ENCODE peak calls at places on chromosomes 16 and 17, in six cellular contexts. J, A, M, S, I and G are unnamed samples.

GRCh38 chr17:8436169-8436932 is 667 bp downstream of the NDEL1 start:
- DNase-seq in I (peak), A (peak), J (peak), M (peak), S (peak), G (peak)

GRCh38 chr17:74888440-74888839 is 5.0 kb downstream of the FADS6 start:
- DNase-seq in M (no peak), J (no peak), I (no peak), A (no peak), S (no peak), G (no peak)

GRCh38 chr17:34397265-34397664 is 34.2 kb upstream of the CCL1 start:
- DNase-seq in I (no peak), M (no peak), S (no peak), A (no peak), J (no peak), G (no peak)

GRCh38 chr17:57357392-57357784 is 101.1 kb downstream of the MSI2 start:
- DNase-seq in J (peak), I (no peak), A (no peak), S (no peak), M (peak), G (no peak)

GRCh38 chr17:11803226-11803625 is 194.0 kb downstream of the ZNF18 start:
- DNase-seq in M (no peak), I (no peak), A (no peak), S (no peak), J (no peak), G (no peak)

GRCh38 chr17:43367588-43368242 is 31.1 kb upstream of the ARL4D start:
- DNase-seq in A (peak), I (no peak), S (peak), M (no peak), J (peak), G (no peak)

GRCh38 chr17:12973496-12974318 is 44.1 kb downstream of the ELAC2 start:
- DNase-seq in J (no peak), S (peak), M (no peak), I (peak), A (no peak), G (no peak)

GRCh38 chr16:4319454-4319853 is 3.6 kb downstream of the GLIS2 start:
- DNase-seq in A (no peak), S (peak), I (no peak), J (no peak), M (no peak), G (no peak)

GRCh38 chr16:8863594-8864424 is 5.0 kb downstream of the CARHSP1 start:
- DNase-seq in M (no peak), A (peak), S (no peak), J (no peak), I (peak), G (no peak)

GRCh38 chr16:58709338-58709737 is 24.8 kb upstream of the SLC38A7 start:
- DNase-seq in M (no peak), J (no peak), A (no peak), S (no peak), I (no peak), G (no peak)

GRCh38 chr17:44361292-44362055 is 2.2 kb downstream of the FAM171A2 start:
- DNase-seq in M (no peak), S (no peak), A (no peak), I (no peak), J (no peak), G (no peak)

GRCh38 chr16:7394936-7395335 is 62.3 kb downstream of the RBFOX1 start:
- DNase-seq in J (no peak), S (no peak), A (no peak), M (no peak), I (no peak), G (no peak)

GRCh38 chr17:1043601-1044251 is 46.8 kb downstream of the TIMM22 start:
- DNase-seq in J (no peak), S (peak), M (no peak), I (peak), A (no peak), G (no peak)

GRCh38 chr16:56895813-56896212 is 30.8 kb downstream of the SLC12A3 start:
- DNase-seq in J (no peak), S (no peak), M (no peak), I (no peak), A (no peak), G (no peak)

GRCh38 chr17:66675991-66676371 is 158.9 kb upstream of the CACNG5 start:
- DNase-seq in M (peak), I (no peak), A (no peak), J (peak), S (no peak), G (no peak)

GRCh38 chr16:12096828-12097522 is 120.4 kb downstream of the SNX29 start:
- DNase-seq in M (no peak), J (no peak), S (no peak), A (no peak), I (no peak), G (no peak)

GRCh38 chr16:2716101-2716885 is 3.7 kb downstream of the PRSS27 start:
- DNase-seq in A (no peak), M (no peak), S (no peak), I (no peak), J (no peak), G (no peak)

GRCh38 chr17:35132816-35133550 is 9.1 kb downstream of the NLE1 start:
- DNase-seq in A (no peak), I (no peak), J (no peak), S (no peak), M (no peak), G (no peak)

GRCh38 chr17:19538095-19539039 is 4.7 kb downstream of the SLC47A1 start:
- DNase-seq in I (no peak), M (peak), A (no peak), J (no peak), S (no peak), G (peak)

GRCh38 chr17:80795737-80796136 is 195.9 kb upstream of the CHMP6 start:
- DNase-seq in A (no peak), S (no peak), I (no peak), J (no peak), M (peak), G (no peak)

GRCh38 chr16:46519063-46519462 is 102.1 kb downstream of the SHCBP1 start:
- DNase-seq in S (no peak), J (no peak), M (no peak), I (no peak), A (no peak), G (no peak)

GRCh38 chr17:57330587-57330986 is 74.3 kb downstream of the MSI2 start:
- DNase-seq in I (no peak), J (no peak), A (no peak), S (no peak), M (no peak), G (no peak)

GRCh38 chr16:89200124-89200849 is at the start of gene SLC22A31:
- DNase-seq in J (no peak), M (peak), S (no peak), A (no peak), I (peak), G (peak)

GRCh38 chr16:65229191-65229662 is 107.4 kb upstream of the CDH11 start:
- DNase-seq in I (no peak), A (no peak), M (no peak), J (no peak), S (peak), G (no peak)

GRCh38 chr16:52558448-52558847 is 11.5 kb upstream of the TOX3 start:
- DNase-seq in M (no peak), I (no peak), S (no peak), A (no peak), J (no peak), G (no peak)

GRCh38 chr16:89711601-89712475 is 8.9 kb downstream of the VPS9D1 start:
- DNase-seq in J (peak), I (peak), S (peak), M (peak), A (peak), G (no peak)

GRCh38 chr16:89489040-89489721 is 1.2 kb downstream of the ANKRD11 start:
- DNase-seq in J (peak), S (peak), A (peak), I (peak), M (peak), G (peak)

GRCh38 chr16:60608971-60609370 is 1427.3 kb downstream of the CDH8 start:
- DNase-seq in M (no peak), A (no peak), S (no peak), J (peak), I (no peak), G (no peak)

GRCh38 chr17:36665417-36665816 is 64.0 kb downstream of the MRM1 start:
- DNase-seq in A (peak), J (no peak), M (no peak), I (no peak), S (no peak), G (no peak)

GRCh38 chr16:74999208-74999682 is 421 bp downstream of the ZNRF1 start:
- DNase-seq in J (no peak), S (peak), M (no peak), I (no peak), A (no peak), G (no peak)

GRCh38 chr16:75455677-75456076 is 8.8 kb downstream of the TMEM170A start:
- DNase-seq in J (no peak), S (no peak), I (no peak), A (no peak), M (no peak), G (no peak)

GRCh38 chr17:1375615-1376014 is 24.4 kb downstream of the YWHAE start:
- DNase-seq in M (no peak), S (no peak), A (no peak), I (no peak), J (no peak), G (no peak)

GRCh38 chr16:85491798-85492616 is 121.1 kb upstream of the GSE1 start:
- DNase-seq in A (no peak), I (no peak), J (no peak), M (peak), S (no peak), G (no peak)

GRCh38 chr17:10628756-10629155 is 28.4 kb downstream of the MYH3 start:
- DNase-seq in J (no peak), A (peak), S (no peak), M (no peak), I (peak), G (no peak)

GRCh38 chr16:48918520-48919258 is 308.7 kb upstream of the N4BP1 start:
- DNase-seq in S (no peak), A (peak), J (no peak), M (no peak), I (no peak), G (no peak)

GRCh38 chr17:61481421-61481820 is 29.2 kb downstream of the TBX4 start:
- DNase-seq in M (no peak), J (no peak), S (no peak), I (no peak), A (no peak), G (no peak)
- TF ChIP-seq CTCF in M (no peak), J (no peak), S (no peak), I (no peak), A (no peak), G (no peak)

GRCh38 chr17:72184805-72185204 is 64.0 kb downstream of the SOX9 start:
- DNase-seq in I (no peak), S (peak), A (no peak), M (no peak), J (no peak), G (no peak)

GRCh38 chr17:72177738-72178137 is 56.9 kb downstream of the SOX9 start:
- DNase-seq in A (no peak), I (no peak), J (no peak), S (no peak), M (no peak), G (no peak)

GRCh38 chr17:72183194-72183685 is 62.4 kb downstream of the SOX9 start:
- DNase-seq in A (peak), M (no peak), S (no peak), I (no peak), J (no peak), G (no peak)

GRCh38 chr17:72185571-72185970 is 64.8 kb downstream of the SOX9 start:
- DNase-seq in S (no peak), M (no peak), J (no peak), I (no peak), A (no peak), G (no peak)

DNA sequence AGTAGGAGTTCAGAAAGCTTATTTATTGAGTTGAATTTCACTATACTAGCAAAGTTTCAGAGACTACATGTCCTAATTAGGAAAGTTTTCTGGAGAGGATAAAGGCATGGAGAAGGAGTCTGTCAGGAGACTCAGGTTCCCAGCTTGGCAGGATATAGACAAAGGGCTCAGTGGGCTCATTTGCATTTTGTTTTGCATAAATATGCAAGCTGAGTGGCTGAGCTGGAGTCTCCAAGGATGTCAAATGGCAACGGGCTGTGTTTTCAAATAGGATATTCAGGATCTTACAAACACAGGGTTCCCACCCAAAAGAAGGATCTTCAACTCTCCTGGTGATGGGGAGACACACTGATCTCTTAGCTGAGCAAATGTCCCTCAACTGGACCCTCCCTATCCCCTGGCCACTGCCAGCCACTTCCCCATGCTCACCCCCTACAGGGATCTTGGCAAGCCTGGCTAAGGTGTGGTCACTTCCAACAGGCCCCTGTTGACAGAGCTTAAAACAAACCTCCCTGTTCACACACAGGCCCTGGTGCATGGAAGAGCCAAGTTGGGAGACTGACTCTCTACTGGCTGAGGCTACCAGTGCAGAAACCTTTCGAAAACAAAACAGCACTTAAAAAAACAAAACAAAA is 61.6 kb downstream of the SOX9 start:
- DNase-seq in J (no peak), M (no peak), A (peak), S (no peak), I (no peak), G (no peak)
- TF ChIP-seq CTCF in J (no peak), M (no peak), A (no peak), S (no peak), I (no peak), G (no peak)

DNA sequence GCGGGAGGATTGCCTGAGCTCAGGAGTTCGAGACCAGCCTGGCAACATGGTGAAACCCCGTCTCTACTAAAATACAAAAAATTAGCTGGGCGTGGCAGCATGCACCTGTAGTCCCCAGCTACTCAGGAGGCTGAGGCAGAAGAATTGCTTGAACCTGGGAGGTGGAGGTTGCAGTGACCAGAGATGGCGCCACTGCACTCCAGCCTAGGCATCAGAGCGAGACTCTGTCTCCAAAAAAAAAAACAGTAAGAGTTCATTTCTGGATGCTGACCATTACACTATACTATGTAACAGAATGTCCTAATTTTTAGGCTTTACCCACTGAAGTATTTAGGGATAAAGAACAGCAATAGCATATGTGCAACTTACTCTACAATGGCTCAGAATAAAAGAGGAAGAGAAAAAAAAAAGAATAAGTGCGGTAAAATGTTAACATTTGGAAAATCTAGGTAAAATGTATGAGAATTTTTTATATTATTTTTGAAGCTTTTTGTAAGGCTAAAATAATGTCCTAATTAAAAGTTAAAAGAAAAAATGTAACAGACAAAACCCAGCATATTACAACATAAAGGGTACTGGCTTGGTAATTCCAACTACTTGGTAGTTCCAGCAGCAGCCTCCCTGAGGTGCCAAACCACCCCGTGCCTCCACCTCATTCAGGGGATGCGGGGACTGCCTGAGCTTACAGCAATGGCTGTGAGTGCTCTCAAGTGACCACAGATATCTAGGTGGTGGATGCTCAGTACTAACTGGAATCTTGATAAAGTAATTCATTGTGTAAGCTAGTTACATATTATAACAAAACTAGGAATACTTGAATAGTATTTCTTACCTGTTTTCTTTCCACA is 10.9 kb downstream of the COPS3 start:
- DNase-seq in I (peak), M (no peak), J (no peak), S (peak), A (peak), G (no peak)
- TF ChIP-seq CTCF in I (peak), M (no peak), J (peak), S (peak), A (peak), G (peak)

GRCh38 chr16:814974-815373 is 14.4 kb upstream of the GNG13 start:
- DNase-seq in A (no peak), I (no peak), M (no peak), S (peak), J (peak), G (no peak)

GRCh38 chr16:817001-817906 is 16.7 kb upstream of the GNG13 start:
- DNase-seq in M (no peak), J (no peak), S (no peak), I (no peak), A (no peak), G (no peak)

GRCh38 chr16:813204-813915 is 12.8 kb upstream of the GNG13 start:
- DNase-seq in I (peak), A (no peak), M (no peak), S (peak), J (no peak), G (no peak)

GRCh38 chr16:815861-816260 is 15.3 kb upstream of the GNG13 start:
- DNase-seq in J (no peak), S (no peak), M (no peak), A (no peak), I (no peak), G (no peak)

GRCh38 chr16:813916-814412 is 13.4 kb upstream of the GNG13 start:
- DNase-seq in M (no peak), I (no peak), A (no peak), J (no peak), S (no peak), G (no peak)
- TF ChIP-seq CTCF in M (no peak), I (no peak), A (no peak), J (no peak), S (no peak), G (no peak)

DNA sequence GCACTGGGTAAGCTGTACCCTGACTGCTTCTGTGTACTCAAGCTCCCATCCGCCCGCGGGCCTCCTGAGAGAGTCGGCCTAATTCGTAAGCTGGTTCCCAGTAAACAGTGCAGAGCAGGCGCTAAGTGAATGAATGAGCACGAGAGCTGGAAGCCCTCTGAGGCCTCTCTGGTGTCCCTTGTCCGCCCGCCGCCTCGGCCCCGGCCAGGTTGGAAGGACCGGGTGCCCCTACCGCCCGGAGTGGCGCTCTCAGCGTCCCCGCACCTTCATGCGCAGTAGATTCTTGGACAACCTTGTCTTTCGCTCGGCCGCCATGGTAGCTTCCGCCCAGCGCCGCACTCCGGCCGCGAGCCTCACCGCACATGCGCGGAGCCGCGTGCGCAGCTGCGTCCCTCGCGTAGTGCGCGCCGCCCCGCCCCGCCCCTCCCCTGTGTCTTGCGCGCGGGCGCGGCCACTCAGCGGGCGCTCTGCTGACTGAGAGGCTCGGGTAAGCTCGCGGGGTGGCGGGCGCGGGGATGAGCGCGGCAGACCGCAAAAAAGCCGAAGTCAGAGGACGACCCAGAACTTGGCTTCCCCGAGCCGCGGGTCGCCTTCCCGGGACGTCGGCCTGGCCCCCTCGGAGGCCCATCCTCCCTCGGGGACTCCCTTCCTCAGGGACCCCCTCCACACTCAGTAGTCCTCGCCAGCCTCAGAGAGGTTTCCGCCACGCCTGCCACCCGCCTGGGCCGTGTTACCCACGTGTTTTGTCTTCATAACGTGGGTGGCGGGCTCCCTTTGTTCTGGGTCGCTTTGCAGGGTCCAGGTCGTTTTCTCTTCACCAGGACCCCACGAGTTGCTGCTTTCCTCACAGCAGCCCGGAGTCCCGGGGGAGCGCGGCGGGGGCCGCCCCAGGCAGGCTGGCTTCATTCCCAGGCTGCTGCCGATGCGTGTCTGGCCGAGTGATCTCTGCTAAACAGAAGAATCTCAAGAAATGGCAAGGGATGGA is at the start of gene MPHOSPH6:
- DNase-seq in S (peak), M (peak), J (peak), I (peak), A (peak), G (peak)
- TF ChIP-seq CTCF in S (no peak), M (no peak), J (no peak), I (no peak), A (no peak), G (no peak)

GRCh38 chr17:63550816-63551639 is 751 bp downstream of the DCAF7 start:
- DNase-seq in M (no peak), S (peak), J (peak), I (no peak), A (peak), G (no peak)

GRCh38 chr17:63549289-63549945 is 860 bp upstream of the DCAF7 start:
- DNase-seq in I (no peak), A (no peak), J (no peak), M (no peak), S (no peak), G (no peak)

GRCh38 chr17:63549946-63550815 is at the start of gene DCAF7:
- DNase-seq in M (peak), J (peak), A (peak), I (peak), S (peak), G (peak)

GRCh38 chr17:63555475-63556156 is 5.3 kb downstream of the DCAF7 start:
- DNase-seq in J (no peak), S (no peak), M (no peak), I (no peak), A (no peak), G (no peak)

DNA sequence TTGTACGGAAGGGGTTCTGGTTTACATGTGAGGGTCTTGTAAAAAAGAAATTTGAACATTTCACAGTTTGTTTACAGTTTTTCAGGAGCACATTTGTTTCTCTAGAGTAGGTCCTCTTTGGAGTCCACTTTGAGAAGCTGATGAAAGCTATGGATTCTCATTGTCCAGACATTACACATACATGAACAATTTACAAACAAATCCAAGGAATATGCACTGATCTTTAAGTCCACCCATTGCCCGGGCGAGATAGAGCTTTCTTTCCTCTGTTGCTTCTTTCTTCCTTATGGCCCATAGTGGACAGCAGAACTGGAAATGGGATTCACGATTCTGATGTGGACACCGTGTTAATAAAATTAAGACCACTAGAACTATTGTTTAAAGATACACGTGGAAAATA is 1.9 kb downstream of the DCAF7 start:
- DNase-seq in A (no peak), J (no peak), S (peak), M (no peak), I (no peak), G (no peak)
- TF ChIP-seq CTCF in A (no peak), J (no peak), S (no peak), M (no peak), I (no peak), G (no peak)